ENCODE peak calls at places on chromosomes 16 and 17, in eight cellular contexts. J, D, A, Y, N, H, G and W are unnamed samples.

GRCh38 chr17:13597723-13598347 is 3.9 kb downstream of the HS3ST3A1 start:
- DNase-seq in Y (peak; percentile 25), N (peak; percentile 67), D (no peak), G (peak; percentile 74), J (no peak), H (no peak), A (peak; percentile 61), W (no peak)

GRCh38 chr17:80837711-80838110 is 153.9 kb upstream of the CHMP6 start:
- DNase-seq in A (no peak), J (no peak), H (no peak), N (no peak), Y (no peak), D (no peak), G (no peak), W (no peak)

GRCh38 chr16:53642094-53642493 is 61.6 kb downstream of the RPGRIP1L start:
- DNase-seq in Y (no peak), A (peak; percentile 46), J (no peak), D (no peak), H (peak; percentile 77), G (no peak), N (no peak), W (no peak)

GRCh38 chr17:42131971-42132370 is 9.4 kb downstream of the HSPB9 start:
- DNase-seq in D (no peak), H (no peak), G (peak; percentile 63), J (no peak), Y (no peak), A (peak; percentile 47), N (no peak), W (no peak)

GRCh38 chr16:13021996-13022395 is 120.6 kb downstream of the SHISA9 start:
- DNase-seq in Y (no peak), A (no peak), N (no peak), H (no peak), D (no peak), J (no peak), G (no peak), W (no peak)

GRCh38 chr16:27189335-27189972 is 13.9 kb upstream of the KDM8 start:
- DNase-seq in J (peak; percentile 85), H (no peak), N (no peak), G (no peak), A (no peak), Y (no peak), D (no peak), W (no peak)

GRCh38 chr17:82875418-82875856 is 35.6 kb upstream of the ZNF750 start:
- DNase-seq in H (peak; percentile 93), D (no peak), A (no peak), N (no peak), Y (no peak), J (no peak), G (no peak), W (no peak)

GRCh38 chr16:23502466-23502865 is 7.8 kb downstream of the GGA2 start:
- DNase-seq in A (no peak), H (no peak), D (no peak), Y (no peak), G (no peak), N (no peak), J (no peak), W (no peak)

GRCh38 chr16:86079185-86079885 is 180.4 kb downstream of the IRF8 start:
- DNase-seq in D (no peak), H (peak; percentile 25), A (no peak), G (no peak), Y (no peak), J (no peak), N (no peak), W (no peak)

DNA sequence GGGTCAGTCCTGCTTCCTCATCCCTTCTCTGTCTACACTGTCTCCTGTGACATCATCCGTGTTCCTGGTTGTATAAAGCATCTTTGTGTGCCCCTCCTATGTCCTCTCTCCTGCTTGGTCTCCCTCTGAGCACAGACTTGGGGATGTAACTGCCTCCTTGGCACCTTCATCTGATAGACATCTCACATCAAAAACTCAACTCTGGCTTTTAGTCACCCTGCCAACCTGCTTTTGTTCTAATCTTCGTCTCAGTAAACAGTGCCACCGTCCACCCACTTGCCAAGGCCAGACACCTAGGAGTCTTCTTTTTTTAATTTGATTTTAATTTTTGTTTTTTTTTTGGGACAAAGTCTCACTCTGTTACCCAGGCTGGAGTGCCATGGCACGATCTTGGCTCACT is 16.9 kb upstream of the KSR1 start:
- DNase-seq in D (no peak), H (peak; percentile 8), N (no peak), A (no peak), Y (no peak), J (no peak), G (no peak), W (no peak)
- TF ChIP-seq CTCF in D (no peak), H (no peak), N (no peak), A (no peak), Y (no peak), J (no peak), G (no peak), W (no peak)

DNA sequence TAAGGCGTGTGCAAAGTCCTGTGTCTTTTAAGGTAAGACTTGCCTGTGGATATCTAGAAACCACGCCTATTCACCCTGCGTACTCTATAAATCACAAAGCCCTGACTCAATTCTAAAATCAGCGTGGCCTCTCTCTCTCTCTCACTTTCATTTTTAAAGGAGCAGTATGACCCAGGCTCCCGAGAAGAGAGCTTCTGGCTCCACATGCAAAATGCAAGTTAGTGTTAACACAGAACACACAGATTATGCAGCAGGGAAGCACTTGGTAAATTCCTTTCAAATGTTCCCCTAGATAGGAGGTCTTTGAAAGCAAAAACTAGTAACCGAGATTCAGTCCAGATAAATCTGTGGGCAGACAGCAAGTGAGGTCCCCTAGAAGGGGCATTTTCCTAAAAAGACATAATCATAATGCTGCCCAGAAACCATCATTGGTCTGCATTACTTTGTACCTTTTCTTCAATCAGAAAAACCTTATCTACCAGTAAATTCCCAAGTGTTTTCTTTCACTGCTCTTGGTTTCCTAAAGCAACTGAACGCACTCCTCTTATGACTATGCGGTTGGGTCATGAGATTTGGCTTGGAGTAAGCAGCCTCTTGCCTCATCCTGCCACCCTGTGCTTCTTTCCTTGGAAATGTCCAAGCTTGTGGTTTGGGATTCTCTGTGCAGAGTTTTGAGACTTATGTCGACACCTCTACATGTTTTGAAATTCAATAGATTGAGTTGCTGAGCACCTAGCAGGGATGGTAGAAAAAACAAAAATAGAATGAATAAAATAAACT is 31.7 kb upstream of the KCNJ2 start:
- DNase-seq in G (peak; percentile 96), H (no peak), Y (no peak), A (peak; percentile 97), N (peak; percentile 11), J (peak; percentile 13), D (peak; percentile 82), W (peak; percentile 91)
- H3K4me3 ChIP-seq in G (peak overlapping the region; percentile 45), H (peak overlapping the region; percentile 35), Y (no peak overlapping the region), A (peak overlapping the region; percentile 40), N (no peak overlapping the region), J (peak overlapping the region; percentile 20), D (peak overlapping the region; percentile 23), W (peak overlapping the region; percentile 45)

GRCh38 chr17:7213895-7214299 is 5.7 kb downstream of the DLG4 start:
- DNase-seq in A (peak; percentile 68), H (no peak), J (peak; percentile 86), D (peak; percentile 77), Y (peak; percentile 76), N (peak; percentile 91), G (peak; percentile 84), W (no peak)
- TF ChIP-seq CTCF in A (peak; percentile 45), H (peak; percentile 33), J (no peak), D (peak; percentile 26), Y (peak; percentile 47), N (peak; percentile 53), G (peak; percentile 33), W (peak; percentile 55)

GRCh38 chr17:48995871-48996695 is 1.1 kb upstream of the IGF2BP1 start:
- DNase-seq in N (peak; percentile 95), A (no peak), G (no peak), H (no peak), D (peak; percentile 43), Y (peak; percentile 94), J (no peak), W (no peak)
- H3K4me3 ChIP-seq in N (peak overlapping the region; percentile 96), A (peak overlapping the region; percentile 90), G (peak overlapping the region; percentile 85), H (no peak overlapping the region), D (no peak overlapping the region), Y (peak overlapping the region; percentile 78), J (no peak overlapping the region), W (no peak overlapping the region)

DNA sequence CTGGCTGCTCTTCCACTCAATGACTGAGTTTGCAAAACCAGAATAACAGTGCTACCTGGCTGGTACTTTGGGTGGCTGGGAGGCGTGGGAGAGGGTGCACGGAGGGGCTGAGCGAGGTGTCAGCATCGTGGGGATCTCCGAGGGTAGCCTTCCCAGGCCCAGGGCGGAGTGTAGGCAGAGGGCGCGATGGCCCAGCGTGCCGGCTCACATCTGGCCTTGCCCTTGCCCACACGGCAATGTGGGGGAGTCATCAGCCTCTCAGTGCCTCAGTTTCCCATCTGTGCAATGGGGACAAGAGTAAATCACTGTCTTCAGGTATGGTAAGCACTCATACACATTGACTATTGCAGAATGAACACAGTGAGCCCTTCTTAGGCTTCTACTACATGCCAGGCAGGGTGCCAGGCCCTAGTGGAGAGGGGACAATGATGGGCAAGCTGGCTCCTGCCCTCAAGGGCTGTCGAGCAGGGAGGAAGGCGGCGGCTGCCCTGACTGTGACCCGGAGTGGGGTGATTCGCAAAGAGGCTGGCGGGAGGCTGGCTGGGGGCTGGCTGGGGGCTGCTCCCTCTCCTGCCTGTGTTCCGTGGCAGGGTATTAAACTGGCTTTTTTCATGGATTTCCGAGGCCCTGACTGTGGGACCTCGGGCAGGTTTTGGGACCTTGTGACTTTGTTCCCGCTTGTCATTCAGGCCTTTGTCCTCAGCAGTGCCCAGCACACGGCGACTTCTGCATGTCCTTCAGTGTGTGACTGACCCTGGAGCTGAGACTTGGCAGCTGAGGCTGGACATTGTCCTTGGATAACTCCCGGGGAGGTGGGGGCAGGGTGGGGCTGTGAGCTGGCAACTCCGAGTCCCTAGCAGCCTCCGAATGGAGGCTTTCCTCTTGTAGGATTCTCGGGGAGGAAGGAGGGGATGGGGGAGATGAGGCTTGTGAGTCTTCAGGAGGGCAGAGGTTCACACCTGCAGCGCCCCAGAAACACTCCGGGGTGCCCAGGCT is 243.1 kb downstream of the SEC14L1 start:
- DNase-seq in A (no peak), J (no peak), D (no peak), H (no peak), Y (no peak), N (no peak), G (no peak), W (no peak)
- TF ChIP-seq CTCF in A (no peak), J (no peak), D (no peak), H (no peak), Y (no peak), N (no peak), G (no peak), W (no peak)

DNA sequence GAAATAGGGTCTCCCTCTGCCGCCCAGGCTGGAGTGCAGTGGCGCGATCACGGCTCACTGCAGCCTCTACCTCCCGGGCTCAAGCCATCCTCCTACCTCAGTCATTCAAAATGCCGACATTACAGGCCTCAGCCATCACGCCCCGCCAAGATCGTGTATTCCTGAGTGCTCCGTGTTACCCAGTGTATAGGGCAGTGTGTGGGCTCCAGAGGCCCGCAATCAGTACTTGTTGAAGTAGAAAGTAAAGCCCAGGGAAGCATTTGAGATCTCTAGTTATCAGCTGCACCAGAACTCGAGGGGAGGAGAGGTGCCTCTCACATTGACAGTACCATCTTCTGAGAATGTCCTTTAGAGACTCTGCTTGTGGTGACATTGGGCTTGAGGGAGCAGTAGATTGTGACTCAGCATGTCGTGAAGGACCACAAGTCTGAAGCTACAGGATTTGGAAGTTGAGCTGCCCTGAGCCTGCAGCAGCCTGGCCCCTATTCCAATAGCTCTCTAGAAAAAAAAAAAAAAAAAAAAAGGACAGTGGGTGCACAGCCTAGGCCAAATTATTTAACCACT is 1.1 kb upstream of the PRPSAP1 start:
- DNase-seq in H (no peak), N (peak; percentile 12), A (no peak), Y (peak; percentile 88), G (no peak), J (no peak), D (no peak), W (no peak)
- H3K4me3 ChIP-seq in H (peak overlapping the region; percentile 92), N (peak overlapping the region; percentile 90), A (no peak overlapping the region), Y (peak overlapping the region; percentile 23), G (no peak overlapping the region), J (no peak overlapping the region), D (no peak overlapping the region), W (peak overlapping the region; percentile 92)